ENCODE peak calls at places on chromosomes 3 and 15, in four cellular contexts. One of them, this sample, is unnamed.

GRCh38 chr15:101025116-101025885 is 106.1 kb downstream of the LRRK1 start:
- DNase-seq in dorsolateral prefrontal cortex: no peak
- DNase-seq in RCC 7860: no peak
- DNase-seq in AG04450: no peak
- DNase-seq in this sample: no peak

GRCh38 chr3:127061641-127062040 is 78.7 kb downstream of the PLXNA1 start:
- DNase-seq in RCC 7860: no peak
- DNase-seq in AG04450: no peak
- DNase-seq in dorsolateral prefrontal cortex: peak; percentile 13
- DNase-seq in this sample: no peak

GRCh38 chr3:188111002-188111584 is 42.9 kb upstream of the LPP start:
- DNase-seq in RCC 7860: peak; percentile 40
- DNase-seq in AG04450: no peak
- DNase-seq in dorsolateral prefrontal cortex: no peak
- DNase-seq in this sample: no peak

GRCh38 chr15:70492240-70493177 is 270.8 kb downstream of the UACA start:
- DNase-seq in RCC 7860: peak; percentile 96
- DNase-seq in dorsolateral prefrontal cortex: peak; percentile 60
- DNase-seq in AG04450: no peak
- DNase-seq in this sample: peak; percentile 96

GRCh38 chr15:38297623-38298388 is 45.2 kb downstream of the SPRED1 start:
- DNase-seq in RCC 7860: no peak
- DNase-seq in AG04450: no peak
- DNase-seq in dorsolateral prefrontal cortex: no peak
- DNase-seq in this sample: no peak

GRCh38 chr3:71589132-71589531 is 5.6 kb upstream of the FOXP1 start:
- DNase-seq in AG04450: no peak
- DNase-seq in dorsolateral prefrontal cortex: no peak
- DNase-seq in RCC 7860: no peak
- DNase-seq in this sample: no peak

GRCh38 chr3:134681527-134681910 is 30.7 kb upstream of the KY start:
- DNase-seq in dorsolateral prefrontal cortex: no peak
- DNase-seq in AG04450: no peak
- DNase-seq in RCC 7860: no peak
- DNase-seq in this sample: no peak

GRCh38 chr3:29324180-29324651 is 43.3 kb downstream of the RBMS3 start:
- DNase-seq in AG04450: no peak
- DNase-seq in RCC 7860: peak; percentile 85
- DNase-seq in dorsolateral prefrontal cortex: no peak
- DNase-seq in this sample: peak; percentile 71

GRCh38 chr3:40237892-40238571 is 71.5 kb upstream of the EIF1B start:
- DNase-seq in dorsolateral prefrontal cortex: no peak
- DNase-seq in AG04450: no peak
- DNase-seq in RCC 7860: no peak
- DNase-seq in this sample: peak; percentile 6

GRCh38 chr3:72625616-72626337 is 222.5 kb downstream of the SHQ1 start:
- DNase-seq in dorsolateral prefrontal cortex: no peak
- DNase-seq in RCC 7860: peak; percentile 95
- DNase-seq in AG04450: no peak
- DNase-seq in this sample: no peak

GRCh38 chr15:98776607-98777281 is 128.4 kb downstream of the IGF1R start:
- DNase-seq in dorsolateral prefrontal cortex: no peak
- DNase-seq in AG04450: no peak
- DNase-seq in RCC 7860: peak; percentile 83
- DNase-seq in this sample: peak; percentile 32

GRCh38 chr3:120353463-120353862 is 4.3 kb upstream of the LRRC58 start:
- DNase-seq in dorsolateral prefrontal cortex: no peak
- DNase-seq in RCC 7860: no peak
- DNase-seq in AG04450: no peak
- DNase-seq in this sample: no peak

GRCh38 chr3:48478631-48479555 is 25.1 kb downstream of the SHISA5 start:
- DNase-seq in AG04450: no peak
- DNase-seq in RCC 7860: no peak
- DNase-seq in dorsolateral prefrontal cortex: no peak
- DNase-seq in this sample: no peak

GRCh38 chr3:139772539-139773500 is 95.0 kb upstream of the NMNAT3 start:
- DNase-seq in AG04450: peak; percentile 30
- DNase-seq in RCC 7860: peak; percentile 78
- DNase-seq in dorsolateral prefrontal cortex: no peak
- DNase-seq in this sample: peak; percentile 89

GRCh38 chr15:74525328-74525727 is 15.7 kb upstream of the ARID3B start:
- DNase-seq in RCC 7860: no peak
- DNase-seq in dorsolateral prefrontal cortex: no peak
- DNase-seq in AG04450: no peak
- DNase-seq in this sample: no peak

GRCh38 chr15:45454825-45455224 is 67.7 kb downstream of the SLC30A4 start:
- DNase-seq in dorsolateral prefrontal cortex: peak; percentile 57
- DNase-seq in RCC 7860: peak; percentile 91
- DNase-seq in AG04450: peak; percentile 93
- DNase-seq in this sample: peak; percentile 94

GRCh38 chr3:40714771-40715170 is 190.0 kb downstream of the ZNF621 start:
- DNase-seq in dorsolateral prefrontal cortex: no peak
- DNase-seq in AG04450: no peak
- DNase-seq in RCC 7860: no peak
- DNase-seq in this sample: no peak

GRCh38 chr3:71309342-71309741 is 274.2 kb downstream of the FOXP1 start:
- DNase-seq in RCC 7860: no peak
- DNase-seq in AG04450: no peak
- DNase-seq in dorsolateral prefrontal cortex: no peak
- DNase-seq in this sample: no peak

GRCh38 chr15:61653110-61653509 is 407.1 kb downstream of the VPS13C start:
- DNase-seq in RCC 7860: no peak
- DNase-seq in AG04450: no peak
- DNase-seq in dorsolateral prefrontal cortex: no peak
- DNase-seq in this sample: no peak

GRCh38 chr15:39817892-39818291 is 35.3 kb upstream of the FSIP1 start:
- DNase-seq in AG04450: no peak
- DNase-seq in dorsolateral prefrontal cortex: no peak
- DNase-seq in RCC 7860: no peak
- DNase-seq in this sample: peak; percentile 22

GRCh38 chr3:68447885-68448284 is 484.5 kb downstream of the TAFA4 start:
- DNase-seq in dorsolateral prefrontal cortex: no peak
- DNase-seq in AG04450: no peak
- DNase-seq in RCC 7860: no peak
- DNase-seq in this sample: no peak

GRCh38 chr3:116440196-116440595 is 5.1 kb downstream of the LSAMP start:
- DNase-seq in AG04450: peak; percentile 39
- DNase-seq in dorsolateral prefrontal cortex: no peak
- DNase-seq in RCC 7860: peak; percentile 52
- DNase-seq in this sample: peak; percentile 63

GRCh38 chr15:75104804-75105557 is 81.6 kb downstream of the PPCDC start:
- DNase-seq in dorsolateral prefrontal cortex: no peak
- DNase-seq in AG04450: peak; percentile 45
- DNase-seq in RCC 7860: peak; percentile 63
- DNase-seq in this sample: peak; percentile 82

GRCh38 chr3:72185549-72186484 is 400.9 kb upstream of the PROK2 start:
- DNase-seq in AG04450: peak; percentile 11
- DNase-seq in dorsolateral prefrontal cortex: no peak
- DNase-seq in RCC 7860: peak; percentile 25
- DNase-seq in this sample: peak; percentile 80

GRCh38 chr15:101050647-101051290 is 131.6 kb downstream of the LRRK1 start:
- DNase-seq in RCC 7860: no peak
- DNase-seq in AG04450: no peak
- DNase-seq in dorsolateral prefrontal cortex: no peak
- DNase-seq in this sample: no peak

GRCh38 chr3:194671511-194671899 is 486 bp downstream of the LSG1 start:
- DNase-seq in RCC 7860: peak; percentile 43
- DNase-seq in dorsolateral prefrontal cortex: no peak
- DNase-seq in AG04450: no peak
- DNase-seq in this sample: peak; percentile 36

GRCh38 chr3:81463761-81464160 is 297.7 kb downstream of the GBE1 start:
- DNase-seq in dorsolateral prefrontal cortex: no peak
- DNase-seq in AG04450: no peak
- DNase-seq in RCC 7860: no peak
- DNase-seq in this sample: no peak

GRCh38 chr3:81837071-81837593 is 75.7 kb upstream of the GBE1 start:
- DNase-seq in RCC 7860: no peak
- DNase-seq in dorsolateral prefrontal cortex: no peak
- DNase-seq in AG04450: no peak
- DNase-seq in this sample: no peak

GRCh38 chr3:172824229-172824628 is 73.7 kb downstream of the ECT2 start:
- DNase-seq in dorsolateral prefrontal cortex: no peak
- DNase-seq in AG04450: no peak
- DNase-seq in RCC 7860: no peak
- DNase-seq in this sample: no peak

GRCh38 chr15:77892335-77892734 is 185.2 kb downstream of the TBC1D2B start:
- DNase-seq in dorsolateral prefrontal cortex: peak; percentile 14
- DNase-seq in RCC 7860: no peak
- DNase-seq in AG04450: no peak
- DNase-seq in this sample: no peak

GRCh38 chr3:135231646-135232625 is 436.9 kb downstream of the EPHB1 start:
- DNase-seq in AG04450: no peak
- DNase-seq in dorsolateral prefrontal cortex: no peak
- DNase-seq in RCC 7860: no peak
- DNase-seq in this sample: no peak

GRCh38 chr3:59451041-59451763 is 401.4 kb upstream of the CFAP20DC start:
- DNase-seq in AG04450: no peak
- DNase-seq in dorsolateral prefrontal cortex: no peak
- DNase-seq in RCC 7860: peak; percentile 34
- DNase-seq in this sample: peak; percentile 53

GRCh38 chr3:126261037-126261436 is 80.7 kb upstream of the ALDH1L1 start:
- DNase-seq in AG04450: no peak
- DNase-seq in RCC 7860: no peak
- DNase-seq in dorsolateral prefrontal cortex: no peak
- DNase-seq in this sample: no peak

GRCh38 chr3:38644662-38645053 is 4.8 kb downstream of the SCN5A start:
- DNase-seq in AG04450: no peak
- DNase-seq in dorsolateral prefrontal cortex: no peak
- DNase-seq in RCC 7860: no peak
- DNase-seq in this sample: no peak

GRCh38 chr3:11529281-11529680 is 114.4 kb downstream of the VGLL4 start:
- DNase-seq in RCC 7860: no peak
- DNase-seq in AG04450: no peak
- DNase-seq in dorsolateral prefrontal cortex: no peak
- DNase-seq in this sample: no peak

GRCh38 chr15:77659350-77660321 is 26.9 kb upstream of the LINGO1 start:
- DNase-seq in dorsolateral prefrontal cortex: no peak
- DNase-seq in AG04450: no peak
- DNase-seq in RCC 7860: peak; percentile 19
- DNase-seq in this sample: peak; percentile 71

GRCh38 chr3:133894334-133895207 is 1.1 kb downstream of the RAB6B start:
- DNase-seq in RCC 7860: no peak
- DNase-seq in AG04450: no peak
- DNase-seq in dorsolateral prefrontal cortex: no peak
- DNase-seq in this sample: no peak

This sample was measured in A172.